ENCODE peak calls at places on chromosomes 6 and 20, in nine cellular contexts. One of them, this sample, is unnamed.

GRCh38 chr6:154683756-154684523 is 49.3 kb upstream of the SCAF8 start:
- DNase-seq in uterus: no peak
- DNase-seq in chondrocyte: no peak
- DNase-seq in left lung: no peak
- DNase-seq in GM12878: peak
- DNase-seq in OCI-LY7: peak
- DNase-seq in GM13976: peak
- DNase-seq in H9: no peak
- DNase-seq in BJ: no peak
- DNase-seq in this sample: peak

GRCh38 chr20:61816606-61817005 is 249.1 kb downstream of the TAF4 start:
- DNase-seq in GM12878: no peak
- DNase-seq in GM13976: no peak
- DNase-seq in BJ: no peak
- DNase-seq in chondrocyte: no peak
- DNase-seq in uterus: no peak
- DNase-seq in H9: no peak
- DNase-seq in OCI-LY7: no peak
- DNase-seq in left lung: peak
- DNase-seq in this sample: no peak

GRCh38 chr6:64683682-64684081 is 1023.3 kb downstream of the EYS start:
- DNase-seq in BJ: no peak
- DNase-seq in GM12878: no peak
- DNase-seq in OCI-LY7: no peak
- DNase-seq in GM13976: no peak
- DNase-seq in H9: peak
- DNase-seq in chondrocyte: no peak
- DNase-seq in uterus: no peak
- DNase-seq in left lung: peak
- DNase-seq in this sample: no peak

GRCh38 chr20:50895111-50895830 is 36.0 kb downstream of the ADNP start:
- DNase-seq in OCI-LY7: no peak
- DNase-seq in left lung: no peak
- DNase-seq in BJ: no peak
- DNase-seq in H9: no peak
- DNase-seq in GM12878: no peak
- DNase-seq in uterus: no peak
- DNase-seq in chondrocyte: no peak
- DNase-seq in GM13976: no peak
- DNase-seq in this sample: no peak

GRCh38 chr6:100913400-100914276 is 32.5 kb upstream of the ASCC3 start:
- DNase-seq in left lung: no peak
- DNase-seq in uterus: no peak
- DNase-seq in GM12878: no peak
- DNase-seq in BJ: no peak
- DNase-seq in OCI-LY7: no peak
- DNase-seq in H9: peak
- DNase-seq in GM13976: no peak
- DNase-seq in chondrocyte: no peak
- DNase-seq in this sample: no peak

GRCh38 chr6:39086294-39086693 is 28.7 kb downstream of the SAYSD1 start:
- DNase-seq in left lung: no peak
- DNase-seq in H9: no peak
- DNase-seq in GM13976: peak
- DNase-seq in GM12878: peak
- DNase-seq in uterus: no peak
- DNase-seq in chondrocyte: no peak
- DNase-seq in OCI-LY7: no peak
- DNase-seq in BJ: no peak
- DNase-seq in this sample: peak

GRCh38 chr20:34979366-34980153 is 23.9 kb downstream of the MYH7B start:
- DNase-seq in GM13976: no peak
- DNase-seq in OCI-LY7: no peak
- DNase-seq in H9: peak
- DNase-seq in uterus: no peak
- DNase-seq in BJ: no peak
- DNase-seq in GM12878: no peak
- DNase-seq in left lung: peak
- DNase-seq in chondrocyte: peak
- DNase-seq in this sample: no peak

GRCh38 chr6:101224751-101225150 is 168.8 kb upstream of the GRIK2 start:
- DNase-seq in GM13976: no peak
- DNase-seq in uterus: no peak
- DNase-seq in GM12878: no peak
- DNase-seq in BJ: no peak
- DNase-seq in H9: no peak
- DNase-seq in chondrocyte: no peak
- DNase-seq in OCI-LY7: no peak
- DNase-seq in left lung: no peak
- DNase-seq in this sample: no peak

GRCh38 chr6:31495580-31495979 is 2.4 kb upstream of the MICB start:
- DNase-seq in uterus: no peak
- DNase-seq in GM13976: no peak
- DNase-seq in left lung: no peak
- DNase-seq in OCI-LY7: peak
- DNase-seq in chondrocyte: no peak
- DNase-seq in GM12878: no peak
- DNase-seq in BJ: no peak
- DNase-seq in H9: no peak
- DNase-seq in this sample: no peak

GRCh38 chr6:36717871-36718540 is 20.4 kb downstream of the RAB44 start:
- DNase-seq in OCI-LY7: no peak
- DNase-seq in H9: no peak
- DNase-seq in chondrocyte: no peak
- DNase-seq in left lung: no peak
- DNase-seq in GM12878: no peak
- DNase-seq in GM13976: no peak
- DNase-seq in uterus: no peak
- DNase-seq in BJ: no peak
- DNase-seq in this sample: no peak

GRCh38 chr6:110341671-110342304 is 16.4 kb downstream of the METTL24 start:
- DNase-seq in BJ: no peak
- DNase-seq in OCI-LY7: peak
- DNase-seq in H9: peak
- DNase-seq in uterus: peak
- DNase-seq in GM12878: no peak
- DNase-seq in GM13976: no peak
- DNase-seq in left lung: no peak
- DNase-seq in chondrocyte: no peak
- DNase-seq in this sample: no peak
- TF ChIP-seq CTCF in BJ: peak
- TF ChIP-seq CTCF in OCI-LY7: peak
- TF ChIP-seq CTCF in H9: peak
- TF ChIP-seq CTCF in uterus: no peak
- TF ChIP-seq CTCF in GM12878: no peak
- TF ChIP-seq CTCF in GM13976: no peak
- TF ChIP-seq CTCF in left lung: no peak
- TF ChIP-seq CTCF in chondrocyte: peak
- TF ChIP-seq CTCF in this sample: peak

GRCh38 chr6:118086189-118086588 is 179.1 kb downstream of the SLC35F1 start:
- DNase-seq in left lung: no peak
- DNase-seq in H9: no peak
- DNase-seq in BJ: no peak
- DNase-seq in uterus: no peak
- DNase-seq in chondrocyte: no peak
- DNase-seq in OCI-LY7: no peak
- DNase-seq in GM12878: no peak
- DNase-seq in GM13976: no peak
- DNase-seq in this sample: no peak

GRCh38 chr6:118085665-118086064 is 178.6 kb downstream of the SLC35F1 start:
- DNase-seq in GM13976: no peak
- DNase-seq in left lung: no peak
- DNase-seq in BJ: no peak
- DNase-seq in uterus: no peak
- DNase-seq in GM12878: no peak
- DNase-seq in chondrocyte: no peak
- DNase-seq in OCI-LY7: no peak
- DNase-seq in H9: no peak
- DNase-seq in this sample: no peak

GRCh38 chr6:118083711-118084110 is 176.6 kb downstream of the SLC35F1 start:
- DNase-seq in left lung: no peak
- DNase-seq in uterus: no peak
- DNase-seq in H9: no peak
- DNase-seq in GM12878: no peak
- DNase-seq in chondrocyte: no peak
- DNase-seq in GM13976: no peak
- DNase-seq in OCI-LY7: no peak
- DNase-seq in BJ: no peak
- DNase-seq in this sample: no peak

DNA sequence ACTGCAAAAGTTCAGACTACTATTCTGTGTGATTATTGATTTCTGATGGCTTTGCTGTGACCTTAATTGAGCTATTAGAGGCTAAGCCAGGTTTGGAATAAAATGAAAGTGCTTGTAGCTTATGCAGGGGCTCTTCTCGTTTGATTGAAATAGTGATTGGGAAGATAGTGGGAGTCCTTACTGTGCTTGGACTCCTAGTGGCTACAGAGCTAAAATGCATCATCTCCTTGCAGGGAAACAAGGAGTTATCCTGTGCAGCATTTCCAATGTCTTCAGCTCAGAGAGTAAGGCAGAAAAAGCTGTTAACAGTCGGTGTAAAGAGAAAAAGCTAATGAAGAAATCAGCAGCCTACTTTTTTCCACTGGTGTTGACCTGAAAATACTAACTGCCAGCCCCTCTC is 173.5 kb downstream of the SLC35F1 start:
- DNase-seq in OCI-LY7: no peak
- DNase-seq in GM12878: no peak
- DNase-seq in GM13976: no peak
- DNase-seq in uterus: no peak
- DNase-seq in left lung: no peak
- DNase-seq in BJ: no peak
- DNase-seq in H9: no peak
- DNase-seq in chondrocyte: no peak
- DNase-seq in this sample: no peak
- TF ChIP-seq CTCF in OCI-LY7: no peak
- TF ChIP-seq CTCF in GM12878: no peak
- TF ChIP-seq CTCF in GM13976: no peak
- TF ChIP-seq CTCF in uterus: no peak
- TF ChIP-seq CTCF in left lung: no peak
- TF ChIP-seq CTCF in BJ: no peak
- TF ChIP-seq CTCF in H9: peak
- TF ChIP-seq CTCF in chondrocyte: peak
- TF ChIP-seq CTCF in this sample: peak

GRCh38 chr6:149437212-149437611 is 37.1 kb downstream of the SUMO4 start:
- DNase-seq in BJ: no peak
- DNase-seq in GM12878: no peak
- DNase-seq in OCI-LY7: no peak
- DNase-seq in GM13976: no peak
- DNase-seq in chondrocyte: no peak
- DNase-seq in uterus: no peak
- DNase-seq in H9: no peak
- DNase-seq in left lung: no peak
- DNase-seq in this sample: no peak
- TF ChIP-seq CTCF in BJ: peak
- TF ChIP-seq CTCF in GM12878: no peak
- TF ChIP-seq CTCF in OCI-LY7: no peak
- TF ChIP-seq CTCF in GM13976: no peak
- TF ChIP-seq CTCF in chondrocyte: peak
- TF ChIP-seq CTCF in uterus: no peak
- TF ChIP-seq CTCF in H9: no peak
- TF ChIP-seq CTCF in left lung: no peak
- TF ChIP-seq CTCF in this sample: no peak

DNA sequence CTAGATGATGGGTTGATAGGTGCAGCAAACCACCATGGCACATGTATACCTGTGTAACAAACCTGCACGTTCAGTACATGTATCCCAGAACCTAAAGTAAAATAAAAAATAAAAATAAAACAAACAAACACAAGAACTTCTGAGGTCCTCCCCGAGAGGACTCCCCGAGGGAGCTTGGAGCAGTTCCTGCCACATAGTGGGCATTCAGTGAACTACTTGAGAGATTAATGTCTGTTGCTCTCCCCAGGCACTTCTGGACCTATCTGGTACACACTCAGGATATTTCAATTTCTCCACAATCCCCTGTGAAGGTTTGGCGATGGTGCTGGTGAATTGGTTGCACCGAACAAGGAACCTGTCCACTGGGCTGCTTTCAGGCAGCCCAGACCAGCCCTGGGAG is 311.2 kb downstream of the ESR1 start:
- DNase-seq in H9: no peak
- DNase-seq in left lung: no peak
- DNase-seq in GM13976: no peak
- DNase-seq in GM12878: no peak
- DNase-seq in BJ: no peak
- DNase-seq in uterus: no peak
- DNase-seq in chondrocyte: no peak
- DNase-seq in OCI-LY7: no peak
- DNase-seq in this sample: no peak
- TF ChIP-seq CTCF in H9: peak
- TF ChIP-seq CTCF in left lung: no peak
- TF ChIP-seq CTCF in GM13976: no peak
- TF ChIP-seq CTCF in GM12878: no peak
- TF ChIP-seq CTCF in BJ: no peak
- TF ChIP-seq CTCF in uterus: no peak
- TF ChIP-seq CTCF in chondrocyte: peak
- TF ChIP-seq CTCF in OCI-LY7: no peak
- TF ChIP-seq CTCF in this sample: no peak